ENCODE peak calls at places on chromosomes 3 and 15, in five cellular contexts. S is aorta, C is substantia nigra, D is fibroblast of the aortic adventitia, O is HAP-1. T is an unnamed sample.

GRCh38 chr3:69458798-69459197 is 72.9 kb upstream of the FRMD4B start:
- DNase-seq in S (no peak), C (no peak), O (no peak), D (no peak), T (no peak)

GRCh38 chr3:13025090-13025489 is 48.1 kb downstream of the IQSEC1 start:
- DNase-seq in O (no peak), S (peak; percentile 88), D (peak; percentile 46), C (peak; percentile 32), T (no peak)

GRCh38 chr15:100159436-100159835 is 182.3 kb downstream of the ADAMTS17 start:
- DNase-seq in C (no peak), D (no peak), O (no peak), S (no peak), T (no peak)

GRCh38 chr15:69170597-69170996 is 10.2 kb downstream of the GLCE start:
- DNase-seq in S (no peak), D (no peak), O (no peak), C (no peak), T (no peak)

GRCh38 chr15:88057836-88058235 is 198.7 kb downstream of the NTRK3 start:
- DNase-seq in S (no peak), O (no peak), C (no peak), D (no peak), T (no peak)

GRCh38 chr15:84750583-84751092 is 2.2 kb downstream of the ZNF592 start:
- DNase-seq in D (no peak), S (peak; percentile 22), O (peak; percentile 64), C (no peak), T (no peak)

GRCh38 chr15:63156708-63157065 is 590 bp downstream of the RPS27L start:
- DNase-seq in D (peak; percentile 58), O (peak; percentile 66), S (no peak), C (no peak), T (peak; percentile 28)

GRCh38 chr3:179872842-179873241 is 163.9 kb downstream of the PEX5L start:
- DNase-seq in S (no peak), C (no peak), O (no peak), D (no peak), T (no peak)

GRCh38 chr3:36124118-36124796 is 256.0 kb upstream of the STAC start:
- DNase-seq in C (no peak), D (peak; percentile 73), O (peak; percentile 39), S (no peak), T (no peak)

GRCh38 chr15:62262305-62262941 is 97.3 kb upstream of the C2CD4B start:
- DNase-seq in O (no peak), C (no peak), D (no peak), S (no peak), T (no peak)

GRCh38 chr3:57025237-57025636 is 35.2 kb upstream of the SPATA12 start:
- DNase-seq in O (no peak), C (no peak), D (no peak), S (no peak), T (no peak)

GRCh38 chr15:78223396-78224023 is 10.9 kb downstream of the ACSBG1 start:
- DNase-seq in S (no peak), C (no peak), O (no peak), D (peak; percentile 34), T (no peak)

GRCh38 chr15:90337256-90337655 is 14.8 kb upstream of the ZNF774 start:
- DNase-seq in D (peak; percentile 17), S (no peak), C (no peak), O (no peak), T (no peak)

GRCh38 chr3:1350885-1351284 is 258.1 kb downstream of the CNTN6 start:
- DNase-seq in C (no peak), O (no peak), S (no peak), D (no peak), T (no peak)

GRCh38 chr15:73141216-73141900 is 89.1 kb downstream of the NEO1 start:
- DNase-seq in D (no peak), S (no peak), O (no peak), C (no peak), T (no peak)

GRCh38 chr3:94301346-94301745 is 238.5 kb downstream of the NSUN3 start:
- DNase-seq in O (no peak), C (no peak), D (no peak), S (no peak), T (no peak)

GRCh38 chr3:167843886-167844285 is 108.4 kb downstream of the SERPINI1 start:
- DNase-seq in S (no peak), C (no peak), D (no peak), O (no peak), T (no peak)

GRCh38 chr3:37475435-37475834 is 301.1 kb upstream of the LRRFIP2 start:
- DNase-seq in D (no peak), C (no peak), O (no peak), S (no peak), T (no peak)

GRCh38 chr15:77541421-77542181 is 91.1 kb downstream of the LINGO1 start:
- DNase-seq in O (no peak), C (peak; percentile 74), S (no peak), D (peak; percentile 69), T (no peak)

GRCh38 chr15:99550077-99550476 is 15.7 kb upstream of the MEF2A start:
- DNase-seq in O (no peak), S (no peak), D (no peak), C (no peak), T (no peak)

GRCh38 chr3:46916799-46917198 is 39.3 kb downstream of the PTH1R start:
- DNase-seq in O (no peak), C (no peak), S (no peak), D (no peak), T (no peak)

GRCh38 chr3:171206283-171206682 is 179.8 kb upstream of the SLC2A2 start:
- DNase-seq in C (no peak), D (no peak), O (no peak), S (no peak), T (no peak)

GRCh38 chr3:187841552-187841951 is 96.3 kb upstream of the BCL6 start:
- DNase-seq in D (peak; percentile 5), C (no peak), O (peak; percentile 65), S (no peak), T (no peak)

GRCh38 chr3:157119369-157119951 is 40.5 kb downstream of the CCNL1 start:
- DNase-seq in D (no peak), O (no peak), C (no peak), S (no peak), T (peak; percentile 55)

GRCh38 chr15:73924258-73924921 is 1.9 kb upstream of the LOXL1 start:
- DNase-seq in D (peak; percentile 89), O (no peak), C (no peak), S (peak; percentile 87), T (peak; percentile 22)

GRCh38 chr3:77096966-77097890 is 57.3 kb downstream of the ROBO2 start:
- DNase-seq in D (no peak), O (no peak), S (no peak), C (no peak), T (no peak)

T was measured in immature natural killer cell.